ENCODE peak calls at places on chromosomes 13 and 19, in four cellular contexts. One of them, this sample, is unnamed.

GRCh38 chr19:57016491-57016890 is 103.3 kb upstream of the USP29 start:
- DNase-seq in GM12892: no peak
- DNase-seq in suprapubic skin: no peak
- DNase-seq in endothelial cell of umbilical vein: no peak
- DNase-seq in this sample: no peak

GRCh38 chr13:50512602-50513527 is 330.6 kb downstream of the DLEU7 start:
- DNase-seq in endothelial cell of umbilical vein: peak
- DNase-seq in GM12892: peak
- DNase-seq in suprapubic skin: no peak
- DNase-seq in this sample: no peak

GRCh38 chr13:61664821-61665705 is 249.4 kb upstream of the PCDH20 start:
- DNase-seq in endothelial cell of umbilical vein: no peak
- DNase-seq in GM12892: no peak
- DNase-seq in suprapubic skin: no peak
- DNase-seq in this sample: peak

GRCh38 chr13:77000475-77000874 is 8.6 kb downstream of the CLN5 start:
- DNase-seq in endothelial cell of umbilical vein: no peak
- DNase-seq in GM12892: no peak
- DNase-seq in suprapubic skin: no peak
- DNase-seq in this sample: no peak

GRCh38 chr13:59790626-59791025 is 373.1 kb downstream of the DIAPH3 start:
- DNase-seq in GM12892: no peak
- DNase-seq in endothelial cell of umbilical vein: peak
- DNase-seq in suprapubic skin: no peak
- DNase-seq in this sample: no peak

GRCh38 chr13:113390874-113391497 is 27.1 kb upstream of the GRTP1 start:
- DNase-seq in endothelial cell of umbilical vein: no peak
- DNase-seq in suprapubic skin: no peak
- DNase-seq in GM12892: no peak
- DNase-seq in this sample: no peak

GRCh38 chr19:50427997-50428425 is 4.7 kb upstream of the MYBPC2 start:
- DNase-seq in GM12892: no peak
- DNase-seq in endothelial cell of umbilical vein: peak
- DNase-seq in suprapubic skin: peak
- DNase-seq in this sample: no peak

GRCh38 chr13:110232146-110232545 is 74.8 kb downstream of the COL4A1 start:
- DNase-seq in endothelial cell of umbilical vein: peak
- DNase-seq in GM12892: no peak
- DNase-seq in suprapubic skin: no peak
- DNase-seq in this sample: no peak

GRCh38 chr19:47239152-47239551 is 8.2 kb upstream of the BBC3 start:
- DNase-seq in endothelial cell of umbilical vein: no peak
- DNase-seq in suprapubic skin: no peak
- DNase-seq in GM12892: no peak
- DNase-seq in this sample: no peak

GRCh38 chr13:114212096-114212495 is 22.6 kb upstream of the CDC16 start:
- DNase-seq in suprapubic skin: no peak
- DNase-seq in GM12892: no peak
- DNase-seq in endothelial cell of umbilical vein: peak
- DNase-seq in this sample: no peak

GRCh38 chr13:87677334-87678234 is 6.4 kb downstream of the SLITRK5 start:
- DNase-seq in suprapubic skin: peak
- DNase-seq in endothelial cell of umbilical vein: no peak
- DNase-seq in GM12892: no peak
- DNase-seq in this sample: no peak

GRCh38 chr13:43986395-43986794 is 106.7 kb downstream of the LACC1 start:
- DNase-seq in suprapubic skin: no peak
- DNase-seq in GM12892: no peak
- DNase-seq in endothelial cell of umbilical vein: no peak
- DNase-seq in this sample: no peak

GRCh38 chr19:29510701-29511265 is 15.0 kb upstream of the VSTM2B start:
- DNase-seq in GM12892: no peak
- DNase-seq in endothelial cell of umbilical vein: no peak
- DNase-seq in suprapubic skin: no peak
- DNase-seq in this sample: no peak

GRCh38 chr13:19586904-19587634 is 25.7 kb upstream of the TPTE2 start:
- DNase-seq in GM12892: peak
- DNase-seq in suprapubic skin: no peak
- DNase-seq in endothelial cell of umbilical vein: no peak
- DNase-seq in this sample: no peak

GRCh38 chr13:27923794-27924528 is 4.2 kb downstream of the PDX1 start:
- DNase-seq in GM12892: peak
- DNase-seq in endothelial cell of umbilical vein: no peak
- DNase-seq in suprapubic skin: no peak
- DNase-seq in this sample: no peak

GRCh38 chr19:10766681-10767201 is 48.9 kb downstream of the DNM2 start:
- DNase-seq in GM12892: no peak
- DNase-seq in suprapubic skin: no peak
- DNase-seq in endothelial cell of umbilical vein: peak
- DNase-seq in this sample: no peak

GRCh38 chr13:107395927-107396757 is 819.2 kb downstream of the LIG4 start:
- DNase-seq in GM12892: no peak
- DNase-seq in suprapubic skin: no peak
- DNase-seq in endothelial cell of umbilical vein: no peak
- DNase-seq in this sample: no peak
- TF ChIP-seq POLR2AphosphoS5 in GM12892: no peak
- TF ChIP-seq POLR2AphosphoS5 in suprapubic skin: no peak
- TF ChIP-seq POLR2AphosphoS5 in endothelial cell of umbilical vein: no peak
- TF ChIP-seq POLR2AphosphoS5 in this sample: no peak

DNA sequence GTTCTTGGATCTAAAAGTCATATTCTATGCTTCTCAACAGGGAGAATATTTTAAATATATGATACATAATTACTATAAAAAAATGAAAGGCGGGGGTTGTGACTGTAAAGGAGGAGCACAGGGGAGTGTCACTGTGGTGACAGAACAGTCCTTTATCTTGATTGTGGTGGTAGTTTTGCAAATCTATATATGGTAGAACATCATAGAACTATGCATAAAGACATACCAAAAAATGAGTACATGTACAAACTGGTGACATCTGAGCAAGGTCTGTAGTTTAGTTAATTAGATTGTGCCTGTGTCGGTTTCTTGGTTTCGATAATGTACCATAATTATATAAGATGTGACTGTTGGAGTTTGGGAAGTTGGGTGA is 38.7 kb upstream of the GARRE1 start:
- DNase-seq in GM12892: no peak
- DNase-seq in suprapubic skin: no peak
- DNase-seq in endothelial cell of umbilical vein: no peak
- DNase-seq in this sample: no peak
- TF ChIP-seq POLR2AphosphoS5 in GM12892: no peak
- TF ChIP-seq POLR2AphosphoS5 in suprapubic skin: no peak
- TF ChIP-seq POLR2AphosphoS5 in endothelial cell of umbilical vein: no peak
- TF ChIP-seq POLR2AphosphoS5 in this sample: no peak

DNA sequence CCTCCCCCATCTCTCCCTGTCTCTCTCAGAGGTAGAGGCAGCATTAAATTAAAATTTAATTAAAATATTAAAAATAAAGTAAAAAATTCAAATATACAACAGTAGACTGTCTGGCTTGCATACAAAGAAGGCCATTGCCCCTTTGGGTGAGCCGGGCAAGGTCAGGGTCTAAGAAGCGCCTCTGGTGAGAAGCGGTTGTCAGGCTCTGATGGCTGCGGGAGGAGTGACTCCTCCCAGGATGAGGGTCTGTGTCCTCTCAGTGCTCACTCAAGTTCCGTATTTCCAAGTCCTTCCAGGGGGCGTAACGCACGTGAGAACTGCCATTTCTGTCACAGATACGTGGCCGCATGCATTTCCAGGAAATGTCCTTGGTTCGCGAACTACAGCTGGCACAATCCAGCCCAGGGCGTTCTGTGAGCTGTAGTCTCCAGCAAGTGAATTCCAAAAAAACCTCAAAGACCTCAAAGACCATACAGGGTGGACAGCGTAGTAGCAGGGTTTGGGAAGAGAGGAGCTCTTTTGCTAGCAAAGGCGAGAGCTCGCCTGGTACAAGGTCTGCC is 697 bp upstream of the ZNF181 start:
- DNase-seq in endothelial cell of umbilical vein: no peak
- DNase-seq in GM12892: peak
- DNase-seq in suprapubic skin: peak
- DNase-seq in this sample: no peak
- TF ChIP-seq POLR2AphosphoS5 in endothelial cell of umbilical vein: no peak
- TF ChIP-seq POLR2AphosphoS5 in GM12892: no peak
- TF ChIP-seq POLR2AphosphoS5 in suprapubic skin: no peak
- TF ChIP-seq POLR2AphosphoS5 in this sample: no peak

DNA sequence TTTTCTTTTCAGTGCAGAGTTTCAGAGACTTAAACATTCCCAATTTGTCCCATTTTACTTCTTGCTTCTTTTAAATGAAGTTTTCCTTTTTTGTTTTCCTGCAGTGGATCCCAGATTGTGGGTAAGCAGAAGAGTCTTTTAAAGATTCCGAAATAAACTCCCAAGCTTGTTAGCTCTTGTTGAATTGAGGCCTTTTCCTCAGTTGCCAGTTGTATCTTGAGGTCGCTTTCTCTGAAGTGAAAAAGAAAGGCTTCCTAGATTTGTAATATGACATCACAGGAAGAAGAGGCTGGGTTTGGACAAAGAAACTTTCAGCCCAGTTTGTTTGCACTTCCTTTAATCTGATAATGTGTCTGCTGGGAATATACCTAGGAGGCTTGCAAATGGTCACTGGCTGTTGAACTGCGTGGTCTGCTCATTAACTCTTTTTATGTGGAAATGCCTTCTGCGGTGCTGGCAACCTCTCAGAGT is at the start of gene LPAR6:
- DNase-seq in GM12892: no peak
- DNase-seq in suprapubic skin: no peak
- DNase-seq in endothelial cell of umbilical vein: peak
- DNase-seq in this sample: no peak
- TF ChIP-seq POLR2AphosphoS5 in GM12892: no peak
- TF ChIP-seq POLR2AphosphoS5 in suprapubic skin: no peak
- TF ChIP-seq POLR2AphosphoS5 in endothelial cell of umbilical vein: peak
- TF ChIP-seq POLR2AphosphoS5 in this sample: no peak

DNA sequence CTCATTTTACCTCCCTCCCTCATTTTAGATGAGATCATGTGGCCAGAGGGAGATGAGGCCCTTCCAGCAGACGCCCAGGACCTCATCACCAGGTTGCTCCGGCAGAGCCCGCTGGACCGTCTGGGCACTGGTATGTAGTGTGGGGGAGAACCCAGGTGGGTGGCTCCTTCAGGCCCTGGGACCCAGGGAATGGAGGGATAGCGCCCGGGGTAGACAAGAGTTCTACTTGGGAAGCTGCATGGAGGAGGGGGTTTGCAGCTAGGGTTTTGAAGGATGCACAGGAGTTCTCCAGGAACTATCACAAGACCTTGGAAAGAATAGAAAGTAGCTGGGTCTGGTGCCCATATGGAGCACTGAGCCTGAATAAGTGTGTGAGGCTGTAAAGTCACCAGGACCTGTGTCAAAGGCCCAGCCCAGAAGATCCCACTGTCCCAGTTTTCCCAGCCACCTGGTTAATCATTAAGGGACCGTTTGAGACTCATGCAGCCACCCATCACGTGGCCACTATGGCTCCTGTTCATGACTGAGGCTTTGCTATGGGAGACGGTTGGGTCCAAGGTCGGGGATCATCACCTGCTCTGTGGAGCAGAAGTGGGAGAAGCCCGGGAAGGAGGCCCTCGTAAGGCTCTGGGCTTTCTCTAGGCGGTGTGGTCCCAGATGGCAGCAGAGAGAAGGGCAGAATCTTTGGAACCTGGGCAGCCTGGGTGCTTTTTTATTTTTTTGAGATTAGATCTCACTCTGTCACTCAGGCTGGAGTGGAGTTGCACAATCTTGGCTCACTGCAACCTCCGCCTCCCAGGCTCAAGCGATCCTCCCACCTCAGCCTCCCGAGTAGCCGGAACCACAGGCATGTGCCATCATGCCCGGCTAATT is 17.0 kb upstream of the PIK3R2 start:
- DNase-seq in endothelial cell of umbilical vein: no peak
- DNase-seq in suprapubic skin: no peak
- DNase-seq in GM12892: no peak
- DNase-seq in this sample: no peak
- TF ChIP-seq POLR2AphosphoS5 in endothelial cell of umbilical vein: no peak
- TF ChIP-seq POLR2AphosphoS5 in suprapubic skin: no peak
- TF ChIP-seq POLR2AphosphoS5 in GM12892: no peak
- TF ChIP-seq POLR2AphosphoS5 in this sample: no peak

DNA sequence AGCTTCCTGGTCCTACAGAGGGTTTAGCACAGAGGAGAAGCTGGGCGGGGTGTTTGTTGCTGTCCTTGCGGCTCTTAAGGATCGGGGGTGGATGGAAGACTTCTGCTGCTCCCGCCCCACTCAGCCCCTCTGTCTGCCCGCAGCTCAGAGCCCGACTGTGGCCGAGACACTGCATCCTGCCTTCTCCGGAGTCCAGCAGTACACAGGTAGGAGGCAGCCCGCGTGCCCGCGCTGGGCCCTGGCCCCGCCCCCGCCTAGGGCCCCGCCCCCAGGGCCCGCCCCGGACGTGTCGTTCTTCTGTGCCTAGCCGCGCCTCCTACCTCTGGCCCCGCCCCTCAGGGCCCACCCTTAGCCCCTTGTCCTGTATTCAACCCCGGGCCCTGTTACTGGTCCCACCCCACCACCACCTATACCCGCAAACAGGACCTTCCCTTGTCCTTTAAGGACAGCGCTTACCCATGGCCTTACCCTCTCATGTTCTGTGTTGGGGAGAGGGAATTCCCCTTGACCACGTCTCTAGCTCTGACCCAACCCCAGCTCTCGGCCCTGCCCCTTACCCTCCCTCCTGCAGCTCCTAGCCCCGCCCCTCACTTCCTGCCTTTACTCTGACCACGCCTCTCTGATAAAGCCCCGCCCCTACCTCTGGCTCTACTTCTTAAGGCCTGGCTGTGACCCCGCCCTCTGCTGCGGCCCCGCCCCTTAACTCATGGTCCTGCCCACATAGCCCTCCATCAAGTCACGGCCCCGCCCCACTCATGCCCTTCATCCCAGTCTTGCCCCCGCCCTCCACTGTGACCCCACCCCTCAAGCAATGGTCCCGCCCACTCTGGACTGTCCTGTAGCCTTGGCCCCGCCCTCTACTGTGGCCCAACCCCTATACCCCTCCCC is 60.5 kb downstream of the CELF5 start:
- DNase-seq in endothelial cell of umbilical vein: peak
- DNase-seq in GM12892: no peak
- DNase-seq in suprapubic skin: peak
- DNase-seq in this sample: peak
- TF ChIP-seq POLR2AphosphoS5 in endothelial cell of umbilical vein: no peak
- TF ChIP-seq POLR2AphosphoS5 in GM12892: no peak
- TF ChIP-seq POLR2AphosphoS5 in suprapubic skin: no peak
- TF ChIP-seq POLR2AphosphoS5 in this sample: peak

GRCh38 chr19:31300406-31300805 is 48.8 kb downstream of the TSHZ3 start:
- DNase-seq in GM12892: no peak
- DNase-seq in suprapubic skin: no peak
- DNase-seq in endothelial cell of umbilical vein: no peak
- DNase-seq in this sample: no peak
- TF ChIP-seq POLR2AphosphoS5 in GM12892: no peak
- TF ChIP-seq POLR2AphosphoS5 in suprapubic skin: no peak
- TF ChIP-seq POLR2AphosphoS5 in endothelial cell of umbilical vein: no peak
- TF ChIP-seq POLR2AphosphoS5 in this sample: no peak

DNA sequence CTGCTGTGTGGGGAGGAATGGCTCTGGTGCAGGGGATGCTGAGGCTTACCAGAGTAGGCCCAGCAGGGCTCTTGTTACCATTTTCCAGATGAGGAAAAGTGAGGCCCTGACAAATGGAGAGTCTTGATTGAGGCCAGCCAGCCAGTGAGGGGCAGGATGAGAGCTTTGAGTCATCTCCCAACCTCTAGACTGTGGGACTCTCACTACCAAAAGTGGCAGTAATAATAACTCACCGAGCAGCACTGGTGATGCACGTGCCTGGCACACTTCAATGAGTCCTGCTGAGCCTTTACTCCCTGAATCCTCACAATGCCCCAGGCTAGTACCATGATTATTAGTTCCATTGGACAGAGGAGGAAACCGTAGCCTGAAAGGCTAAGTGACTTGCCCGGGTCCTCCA is 7.8 kb downstream of the CIC start:
- DNase-seq in suprapubic skin: no peak
- DNase-seq in endothelial cell of umbilical vein: no peak
- DNase-seq in GM12892: no peak
- DNase-seq in this sample: no peak
- TF ChIP-seq POLR2AphosphoS5 in suprapubic skin: no peak
- TF ChIP-seq POLR2AphosphoS5 in endothelial cell of umbilical vein: no peak
- TF ChIP-seq POLR2AphosphoS5 in GM12892: no peak
- TF ChIP-seq POLR2AphosphoS5 in this sample: no peak